ENCODE peak calls at places on chromosomes 4 and X, in eight cellular contexts. B is central memory CD4-positive, alpha-beta T cell; N is GF-D8; L is GM04503; Z is RPMI7951; P is T-helper 2 cell; U is A549; K is trophoblast cell. E is an unnamed sample.
A peak's percentile ranks its signal among the peaks of the same experiment; 100 is the strongest.

GRCh38 chr4:157912212-157912611 is 260.6 kb downstream of the GASK1B start:
- DNase-seq in B (no peak), N (no peak), L (no peak), Z (no peak), P (no peak), U (no peak), K (no peak), E (no peak)

GRCh38 chrX:47514553-47515235 is 31.7 kb upstream of the ZNF41 start:
- DNase-seq in B (no peak), N (no peak), L (no peak), Z (peak; percentile 79), P (no peak), U (peak; percentile 9), K (peak; percentile 34), E (no peak)

GRCh38 chr4:41119867-41120295 is 94.5 kb downstream of the APBB2 start:
- DNase-seq in B (no peak), N (no peak), L (no peak), Z (no peak), P (no peak), U (no peak), K (no peak), E (no peak)

GRCh38 chrX:43349363-43349762 is 306.7 kb upstream of the MAOA start:
- DNase-seq in B (peak; percentile 20), N (no peak), L (no peak), Z (no peak), P (peak; percentile 5), U (peak; percentile 33), K (peak; percentile 67), E (peak; percentile 22)

GRCh38 chr4:111011458-111011857 is 388.6 kb upstream of the PITX2 start:
- DNase-seq in B (no peak), N (no peak), L (no peak), Z (no peak), P (no peak), U (no peak), K (no peak), E (no peak)

GRCh38 chrX:154369453-154370299 is 4.8 kb downstream of the FLNA start:
- DNase-seq in B (peak; percentile 77), N (peak; percentile 52), L (peak; percentile 80), Z (peak; percentile 94), P (peak; percentile 44), U (peak; percentile 93), K (peak; percentile 51), E (peak; percentile 87)

GRCh38 chr4:64144994-64145393 is 264.3 kb downstream of the TECRL start:
- DNase-seq in B (no peak), N (no peak), L (no peak), Z (no peak), P (no peak), U (peak; percentile 9), K (no peak), E (no peak)

GRCh38 chr4:123346944-123347343 is 49.7 kb upstream of the SPRY1 start:
- DNase-seq in B (no peak), N (no peak), L (no peak), Z (no peak), P (no peak), U (no peak), K (no peak), E (no peak)

GRCh38 chr4:152936446-152937279 is 540 bp downstream of the FHDC1 start:
- DNase-seq in B (no peak), N (no peak), L (no peak), Z (no peak), P (no peak), U (peak; percentile 18), K (peak; percentile 86), E (no peak)

GRCh38 chrX:16547644-16548043 is 102.3 kb upstream of the S100G start:
- DNase-seq in B (no peak), N (no peak), L (no peak), Z (no peak), P (no peak), U (no peak), K (peak; percentile 74), E (no peak)

GRCh38 chrX:56974408-56974807 is 20.9 kb downstream of the SPIN3 start:
- DNase-seq in B (no peak), N (no peak), L (no peak), Z (no peak), P (no peak), U (no peak), K (peak; percentile 71), E (no peak)

GRCh38 chr4:6989331-6989923 is 53.7 kb upstream of the TADA2B start:
- DNase-seq in B (no peak), N (no peak), L (no peak), Z (no peak), P (no peak), U (no peak), K (no peak), E (no peak)

GRCh38 chrX:151984328-151984727 is 9.9 kb upstream of the GABRE start:
- DNase-seq in B (no peak), N (no peak), L (peak; percentile 67), Z (peak; percentile 74), P (no peak), U (peak; percentile 76), K (peak; percentile 65), E (peak; percentile 61)

GRCh38 chr4:130712038-130712437 is 1616.1 kb downstream of the C4orf33 start:
- DNase-seq in B (no peak), N (no peak), L (no peak), Z (no peak), P (no peak), U (no peak), K (peak; percentile 43), E (no peak)

GRCh38 chr4:10239982-10240654 is 123.5 kb upstream of the WDR1 start:
- DNase-seq in B (no peak), N (no peak), L (no peak), Z (no peak), P (no peak), U (no peak), K (no peak), E (no peak)

GRCh38 chrX:136534131-136534530 is 2.1 kb downstream of the VGLL1 start:
- DNase-seq in B (no peak), N (no peak), L (no peak), Z (no peak), P (no peak), U (no peak), K (peak; percentile 85), E (no peak)

GRCh38 chrX:67780694-67781109 is 236.9 kb downstream of the AR start:
- DNase-seq in B (no peak), N (peak; percentile 82), L (peak; percentile 32), Z (peak; percentile 99), P (no peak), U (peak; percentile 46), K (peak; percentile 64), E (peak; percentile 89)

GRCh38 chrX:41875142-41875541 is 48.2 kb downstream of the CASK start:
- DNase-seq in B (no peak), N (no peak), L (no peak), Z (no peak), P (no peak), U (no peak), K (no peak), E (no peak)

GRCh38 chr4:181157647-181158046 is 1085.6 kb upstream of the TENM3 start:
- DNase-seq in B (no peak), N (no peak), L (no peak), Z (peak; percentile 30), P (no peak), U (no peak), K (no peak), E (no peak)

GRCh38 chr4:17336524-17336941 is 175.4 kb downstream of the QDPR start:
- DNase-seq in B (peak; percentile 85), N (no peak), L (no peak), Z (peak; percentile 75), P (peak; percentile 54), U (no peak), K (no peak), E (peak; percentile 99)

GRCh38 chr4:69523385-69524132 is 27.9 kb upstream of the UGT2B4 start:
- DNase-seq in B (no peak), N (no peak), L (no peak), Z (no peak), P (no peak), U (no peak), K (peak; percentile 1), E (no peak)

GRCh38 chr4:154030747-154031146 is 241.9 kb upstream of the SFRP2 start:
- DNase-seq in B (no peak), N (no peak), L (no peak), Z (peak; percentile 40), P (no peak), U (no peak), K (no peak), E (no peak)

GRCh38 chr4:163679189-163679588 is 184.7 kb downstream of the TMA16 start:
- DNase-seq in B (no peak), N (no peak), L (no peak), Z (peak; percentile 30), P (no peak), U (peak; percentile 44), K (peak; percentile 31), E (no peak)

GRCh38 chr4:26005764-26006163 is 91.7 kb downstream of the SMIM20 start:
- DNase-seq in B (no peak), N (no peak), L (no peak), Z (no peak), P (no peak), U (no peak), K (no peak), E (no peak)

GRCh38 chrX:78693547-78693946 is 34.4 kb upstream of the RTL3 start:
- DNase-seq in B (no peak), N (no peak), L (no peak), Z (peak; percentile 22), P (no peak), U (no peak), K (no peak), E (no peak)

GRCh38 chr4:181821039-181822004 is 421.9 kb upstream of the TENM3 start:
- DNase-seq in B (no peak), N (no peak), L (no peak), Z (peak; percentile 44), P (no peak), U (no peak), K (no peak), E (no peak)

GRCh38 chr4:138055890-138056289 is 186.3 kb downstream of the SLC7A11 start:
- DNase-seq in B (no peak), N (no peak), L (no peak), Z (no peak), P (no peak), U (no peak), K (peak; percentile 62), E (peak; percentile 21)

GRCh38 chr4:8191136-8191747 is 7.8 kb upstream of the SH3TC1 start:
- DNase-seq in B (no peak), N (peak; percentile 19), L (no peak), Z (peak; percentile 96), P (no peak), U (no peak), K (peak; percentile 83), E (peak; percentile 99)

GRCh38 chr4:134627386-134627785 is 425.8 kb upstream of the PABPC4L start:
- DNase-seq in B (no peak), N (no peak), L (no peak), Z (no peak), P (no peak), U (no peak), K (no peak), E (no peak)

GRCh38 chr4:148295642-148296041 is 146.6 kb downstream of the NR3C2 start:
- DNase-seq in B (no peak), N (no peak), L (no peak), Z (no peak), P (no peak), U (no peak), K (no peak), E (no peak)

E was measured in dermis microvascular lymphatic vessel endothelial cell.